ENCODE peak calls at places on chromosomes 7 and 10, in four cellular contexts. J is GM23248, D is IMR-90, H is GM23338. X is an unnamed sample.

GRCh38 chr10:131980757-131981428 is 830 bp downstream of the BNIP3 start:
- DNase-seq in J (peak), D (no peak), H (peak), X (no peak)

GRCh38 chr10:33204049-33204448 is 130.4 kb downstream of the NRP1 start:
- DNase-seq in J (peak), D (no peak), H (no peak), X (no peak)

GRCh38 chr10:98664329-98665042 is 217.8 kb upstream of the HPS1 start:
- DNase-seq in J (peak), D (peak), H (peak), X (peak)

GRCh38 chr10:46527241-46527811 is 29.1 kb downstream of the GPRIN2 start:
- DNase-seq in J (no peak), D (no peak), H (no peak), X (no peak)

GRCh38 chr10:119761106-119761505 is 35.3 kb downstream of the INPP5F start:
- DNase-seq in J (peak), D (peak), H (no peak), X (peak)

GRCh38 chr7:94100723-94101345 is 96.7 kb upstream of the BET1 start:
- DNase-seq in J (no peak), D (no peak), H (no peak), X (no peak)

GRCh38 chr7:30963842-30964241 is at the start of gene GHRHR:
- DNase-seq in J (no peak), D (no peak), H (no peak), X (no peak)

GRCh38 chr10:77163670-77164348 is 473.8 kb downstream of the KCNMA1 start:
- DNase-seq in J (peak), D (peak), H (no peak), X (peak)

GRCh38 chr7:23971031-23971430 is 261.0 kb downstream of the STK31 start:
- DNase-seq in J (no peak), D (no peak), H (no peak), X (no peak)

GRCh38 chr7:33399528-33400213 is 270.3 kb downstream of the BBS9 start:
- DNase-seq in J (no peak), D (no peak), H (no peak), X (no peak)

GRCh38 chr7:22612776-22613175 is 112.8 kb upstream of the STEAP1B start:
- DNase-seq in J (no peak), D (no peak), H (no peak), X (no peak)

GRCh38 chr10:126670886-126671285 is 393 bp upstream of the C10orf90 start:
- DNase-seq in J (no peak), D (no peak), H (no peak), X (no peak)

GRCh38 chr7:133770863-133771492 is 356.2 kb upstream of the LRGUK start:
- DNase-seq in J (peak), D (peak), H (no peak), X (no peak)

GRCh38 chr7:43618073-43618472 is 35.2 kb downstream of the STK17A start:
- DNase-seq in J (no peak), D (no peak), H (no peak), X (no peak)

GRCh38 chr7:158999496-158999895 is 143.1 kb downstream of the DYNC2I1 start:
- DNase-seq in J (no peak), D (no peak), H (no peak), X (no peak)

GRCh38 chr7:120218702-120219101 is 54.3 kb upstream of the KCND2 start:
- DNase-seq in J (peak), D (peak), H (no peak), X (no peak)

GRCh38 chr7:46993396-46993795 is 588.5 kb downstream of the TNS3 start:
- DNase-seq in J (peak), D (peak), H (no peak), X (no peak)

GRCh38 chr7:78327718-78328117 is 529.1 kb downstream of the PHTF2 start:
- DNase-seq in J (no peak), D (no peak), H (no peak), X (no peak)

GRCh38 chr10:33287112-33287511 is 47.4 kb downstream of the NRP1 start:
- DNase-seq in J (no peak), D (no peak), H (no peak), X (no peak)

GRCh38 chr7:112350596-112350995 is 99.7 kb upstream of the IFRD1 start:
- DNase-seq in J (no peak), D (no peak), H (no peak), X (no peak)

GRCh38 chr10:33126742-33127141 is 168.7 kb upstream of the ITGB1 start:
- DNase-seq in J (no peak), D (no peak), H (no peak), X (no peak)

GRCh38 chr10:111784386-111784785 is 399.2 kb downstream of the GPAM start:
- DNase-seq in J (peak), D (no peak), H (no peak), X (no peak)

GRCh38 chr10:129683519-129683918 is 216.5 kb downstream of the MGMT start:
- DNase-seq in J (no peak), D (no peak), H (no peak), X (no peak)

GRCh38 chr7:66500087-66500486 is 128.6 kb upstream of the KCTD7 start:
- DNase-seq in J (no peak), D (no peak), H (peak), X (peak)

GRCh38 chr10:46019541-46020343 is 10.7 kb downstream of the NCOA4 start:
- DNase-seq in J (no peak), D (no peak), H (peak), X (peak)

GRCh38 chr7:45922810-45923209 is 1.7 kb upstream of the IGFBP3 start:
- DNase-seq in J (peak), D (no peak), H (no peak), X (no peak)

GRCh38 chr7:88337556-88337955 is 30.9 kb upstream of the STEAP4 start:
- DNase-seq in J (peak), D (peak), H (no peak), X (no peak)

GRCh38 chr7:121960678-121961461 is 87.9 kb downstream of the PTPRZ1 start:
- DNase-seq in J (peak), D (peak), H (no peak), X (peak)

GRCh38 chr7:139079861-139080260 is 29.7 kb downstream of the ZC3HAV1 start:
- DNase-seq in J (no peak), D (no peak), H (no peak), X (no peak)

GRCh38 chr7:47253650-47254080 is 328.2 kb downstream of the TNS3 start:
- DNase-seq in J (peak), D (peak), H (no peak), X (peak)

GRCh38 chr7:86844608-86845007 is 200.9 kb downstream of the GRM3 start:
- DNase-seq in J (no peak), D (no peak), H (no peak), X (peak)

GRCh38 chr7:38600746-38601145 is 30.4 kb downstream of the AMPH start:
- DNase-seq in J (no peak), D (no peak), H (no peak), X (no peak)

GRCh38 chr7:17770710-17771375 is 169.5 kb downstream of the SNX13 start:
- DNase-seq in J (no peak), D (no peak), H (no peak), X (no peak)

GRCh38 chr7:139619367-139619657 is 95.8 kb downstream of the CLEC2L start:
- DNase-seq in J (peak), D (peak), H (no peak), X (no peak)

GRCh38 chr7:292826-293225 is 2.9 kb downstream of the FOXL3 start:
- DNase-seq in J (no peak), D (no peak), H (no peak), X (no peak)

GRCh38 chr7:140122975-140123374 is 53.8 kb downstream of the KDM7A start:
- DNase-seq in J (peak), D (no peak), H (no peak), X (no peak)

GRCh38 chr7:26097837-26098668 is 53.9 kb upstream of the NFE2L3 start:
- DNase-seq in J (no peak), D (no peak), H (no peak), X (no peak)

GRCh38 chr7:29270579-29270978 is 76.0 kb downstream of the CHN2 start:
- DNase-seq in J (no peak), D (no peak), H (no peak), X (no peak)
- H3K4me2 ChIP-seq in J (no peak), D (no peak), H (no peak), X (no peak)

GRCh38 chr7:54345746-54346145 is 196.4 kb upstream of the VSTM2A start:
- DNase-seq in J (no peak), D (no peak), H (no peak), X (no peak)
- H3K4me2 ChIP-seq in J (no peak), D (no peak), H (no peak), X (no peak)

GRCh38 chr7:67856046-67856445 is 859.4 kb downstream of the TYW1 start:
- DNase-seq in J (no peak), D (no peak), H (no peak), X (no peak)

GRCh38 chr7:67855322-67855721 is 858.7 kb downstream of the TYW1 start:
- DNase-seq in J (no peak), D (no peak), H (no peak), X (no peak)

GRCh38 chr7:67857698-67858097 is 861.1 kb downstream of the TYW1 start:
- DNase-seq in J (no peak), D (no peak), H (no peak), X (peak)

GRCh38 chr7:67854784-67855183 is 858.2 kb downstream of the TYW1 start:
- DNase-seq in J (no peak), D (no peak), H (no peak), X (no peak)

GRCh38 chr7:67854236-67854635 is 857.6 kb downstream of the TYW1 start:
- DNase-seq in J (peak), D (no peak), H (no peak), X (no peak)
- H3K4me2 ChIP-seq in J (no peak), D (no peak), H (no peak), X (no peak)

GRCh38 chr7:76397409-76398183 is 11.9 kb downstream of the SSC4D start:
- DNase-seq in J (peak), D (peak), H (peak), X (peak)
- H3K4me2 ChIP-seq in J (peak), D (peak), H (peak), X (peak)

GRCh38 chr10:71863203-71863602 is 12.2 kb upstream of the PSAP start:
- DNase-seq in J (no peak), D (peak), H (no peak), X (peak)
- H3K4me2 ChIP-seq in J (no peak), D (no peak), H (no peak), X (no peak)

GRCh38 chr7:129359641-129360040 is 74.6 kb upstream of the STRIP2 start:
- DNase-seq in J (no peak), D (peak), H (no peak), X (no peak)
- H3K4me2 ChIP-seq in J (no peak), D (peak), H (no peak), X (no peak)

GRCh38 chr7:116230191-116231005 is 20.1 kb downstream of the TES start:
- DNase-seq in J (no peak), D (no peak), H (no peak), X (no peak)

GRCh38 chr7:116228241-116228640 is 17.9 kb downstream of the TES start:
- DNase-seq in J (peak), D (no peak), H (no peak), X (no peak)

GRCh38 chr7:116231543-116232401 is 21.4 kb downstream of the TES start:
- DNase-seq in J (peak), D (peak), H (no peak), X (no peak)

GRCh38 chr7:116227678-116228239 is 17.4 kb downstream of the TES start:
- DNase-seq in J (peak), D (peak), H (no peak), X (no peak)

DNA sequence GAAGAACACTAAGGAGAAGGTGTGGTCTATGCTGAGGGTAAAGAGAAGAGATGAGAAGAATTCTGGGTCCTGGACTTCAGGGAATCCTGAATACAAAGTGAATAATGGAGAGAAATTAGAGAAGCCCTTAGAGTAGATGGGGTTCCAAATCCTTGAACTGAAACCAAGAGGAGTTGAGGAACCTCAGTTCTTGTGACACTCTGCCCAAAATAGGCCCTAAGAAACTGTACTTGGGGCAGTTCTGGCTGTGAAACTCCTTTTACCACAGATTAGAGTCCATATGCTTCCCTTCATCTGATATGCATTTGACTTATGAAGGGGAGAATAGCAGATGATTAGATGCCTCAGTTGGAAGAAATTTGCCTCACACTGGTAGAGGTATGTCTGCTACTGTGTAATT is 19.0 kb downstream of the TES start:
- DNase-seq in J (no peak), D (no peak), H (no peak), X (no peak)
- H3K4me2 ChIP-seq in J (no peak), D (no peak), H (no peak), X (no peak)

GRCh38 chr10:71868192-71868697 is 17.2 kb upstream of the PSAP start:
- DNase-seq in J (peak), D (peak), H (no peak), X (peak)
- H3K4me2 ChIP-seq in J (no peak), D (no peak), H (no peak), X (no peak)

GRCh38 chr7:36794689-36795088 is 70.4 kb upstream of the AOAH start:
- DNase-seq in J (no peak), D (no peak), H (no peak), X (no peak)
- H3K4me2 ChIP-seq in J (no peak), D (no peak), H (no peak), X (no peak)